ENCODE peak calls at places on chromosomes 3 and 15, in four cellular contexts. X is cardiac muscle cell, K is RPMI7951, R is HCEC 1CT. Y is an unnamed sample.

GRCh38 chr15:96341465-96342142 is 11.1 kb downstream of the NR2F2 start:
- DNase-seq in X (peak), K (no peak), R (peak), Y (no peak)

GRCh38 chr3:98782826-98783500 is 19.8 kb downstream of the ST3GAL6 start:
- DNase-seq in K (peak), X (no peak), R (no peak), Y (no peak)

GRCh38 chr15:84023636-84024035 is 211.9 kb upstream of the GOLGA6L4 start:
- DNase-seq in K (peak), R (peak), X (peak), Y (peak)

GRCh38 chr15:84955089-84955848 is 26.4 kb upstream of the PDE8A start:
- DNase-seq in X (peak), R (peak), K (peak), Y (peak)

GRCh38 chr3:46811615-46812236 is 51.5 kb downstream of the MYL3 start:
- DNase-seq in K (no peak), R (no peak), X (no peak), Y (no peak)

GRCh38 chr3:48514431-48515227 is 10.7 kb upstream of the SHISA5 start:
- DNase-seq in K (no peak), X (no peak), R (no peak), Y (no peak)

GRCh38 chr3:152291649-152292066 is 22.9 kb downstream of the MBNL1 start:
- DNase-seq in R (no peak), K (no peak), X (peak), Y (no peak)

GRCh38 chr3:119636194-119636593 is 24.2 kb downstream of the POPDC2 start:
- DNase-seq in R (peak), X (peak), K (peak), Y (no peak)

GRCh38 chr3:132033471-132033870 is 1.3 kb downstream of the CPNE4 start:
- DNase-seq in R (no peak), X (no peak), K (no peak), Y (no peak)

GRCh38 chr15:42156266-42156922 is at the start of gene PLA2G4F:
- DNase-seq in R (no peak), K (no peak), X (no peak), Y (no peak)

GRCh38 chr3:20225769-20226168 is 39.8 kb upstream of the SGO1 start:
- DNase-seq in X (peak), K (peak), R (no peak), Y (peak)

GRCh38 chr3:42118762-42119361 is 27.7 kb downstream of the TRAK1 start:
- DNase-seq in K (peak), X (peak), R (peak), Y (no peak)

GRCh38 chr3:23490459-23490858 is 287.3 kb downstream of the UBE2E2 start:
- DNase-seq in K (peak), X (peak), R (peak), Y (peak)

GRCh38 chr3:124701687-124702086 is 28.6 kb upstream of the UMPS start:
- DNase-seq in X (peak), R (peak), K (peak), Y (peak)

GRCh38 chr3:107663266-107663665 is 140.5 kb downstream of the BBX start:
- DNase-seq in R (no peak), K (no peak), X (no peak), Y (no peak)

GRCh38 chr3:71537211-71537611 is 46.3 kb downstream of the FOXP1 start:
- DNase-seq in X (peak), K (peak), R (peak), Y (peak)

GRCh38 chr3:129593595-129594339 is 12.7 kb downstream of the PLXND1 start:
- DNase-seq in X (no peak), R (no peak), K (no peak), Y (no peak)

GRCh38 chr3:138361193-138361525 is 12.8 kb downstream of the MRAS start:
- DNase-seq in R (no peak), X (no peak), K (no peak), Y (no peak)

GRCh38 chr3:134751831-134752230 is 43.2 kb upstream of the EPHB1 start:
- DNase-seq in K (no peak), X (peak), R (no peak), Y (no peak)

GRCh38 chr3:52838561-52839267 is 3.9 kb upstream of the MUSTN1 start:
- DNase-seq in K (no peak), X (no peak), R (no peak), Y (no peak)

GRCh38 chr15:93073465-93073952 is 15.5 kb downstream of the RGMA start:
- DNase-seq in R (no peak), X (no peak), K (no peak), Y (no peak)

GRCh38 chr15:41258706-41259471 is 27.8 kb downstream of the CHP1 start:
- DNase-seq in K (no peak), R (peak), X (peak), Y (peak)

GRCh38 chr3:127975153-127975552 is 60.1 kb downstream of the KBTBD12 start:
- DNase-seq in R (no peak), K (no peak), X (no peak), Y (no peak)

GRCh38 chr3:183664913-183665381 is 29.5 kb downstream of the KLHL24 start:
- DNase-seq in K (peak), X (peak), R (peak), Y (peak)

GRCh38 chr3:122941233-122942206 is 86.0 kb downstream of the SEMA5B start:
- DNase-seq in K (no peak), R (peak), X (no peak), Y (no peak)

GRCh38 chr3:42179110-42179725 is 86.8 kb downstream of the CCK start:
- DNase-seq in K (peak), X (peak), R (peak), Y (peak)

GRCh38 chr3:16148783-16149182 is 25.7 kb upstream of the GALNT15 start:
- DNase-seq in X (peak), K (peak), R (peak), Y (peak)

GRCh38 chr15:45114076-45114750 is at the start of the genes DUOX2 and DUOXA2:
- DNase-seq in K (no peak), R (no peak), X (no peak), Y (no peak)

GRCh38 chr3:126544596-126545281 is 14.0 kb downstream of the C3orf22 start:
- DNase-seq in X (no peak), R (no peak), K (no peak), Y (no peak)

GRCh38 chr15:100194955-100195354 is 146.8 kb downstream of the ADAMTS17 start:
- DNase-seq in X (no peak), K (no peak), R (no peak), Y (no peak)

GRCh38 chr3:7328339-7328738 is 467.4 kb downstream of the GRM7 start:
- DNase-seq in X (no peak), K (no peak), R (no peak), Y (no peak)

GRCh38 chr15:53962646-53963561 is 15.3 kb upstream of the UNC13C start:
- DNase-seq in X (peak), K (no peak), R (no peak), Y (no peak)

GRCh38 chr15:96064351-96064756 is 266.1 kb upstream of the NR2F2 start:
- DNase-seq in X (peak), R (peak), K (peak), Y (peak)

GRCh38 chr15:75425966-75426500 is 25.5 kb downstream of the SIN3A start:
- DNase-seq in R (no peak), X (no peak), K (no peak), Y (no peak)